ENCODE peak calls at places on chromosomes 12 and 14, in eight cellular contexts. One of them, this sample, is unnamed.

GRCh38 chr14:100629696-100630095 is 42.5 kb upstream of the BEGAIN start:
- DNase-seq in amygdala: peak
- DNase-seq in PC-3: no peak
- DNase-seq in CD8-positive, alpha-beta memory T cell: no peak
- DNase-seq in G401: peak
- DNase-seq in lower leg skin: no peak
- DNase-seq in CD8-positive, alpha-beta T cell: no peak
- DNase-seq in RPMI7951: peak
- DNase-seq in this sample: no peak

GRCh38 chr14:22668417-22668816 is 24.3 kb upstream of the OR6J1 start:
- DNase-seq in amygdala: no peak
- DNase-seq in PC-3: peak
- DNase-seq in CD8-positive, alpha-beta memory T cell: no peak
- DNase-seq in G401: no peak
- DNase-seq in lower leg skin: no peak
- DNase-seq in CD8-positive, alpha-beta T cell: no peak
- DNase-seq in RPMI7951: no peak
- DNase-seq in this sample: no peak

GRCh38 chr14:73242274-73242960 is 5.1 kb downstream of the PAPLN start:
- DNase-seq in amygdala: no peak
- DNase-seq in PC-3: no peak
- DNase-seq in CD8-positive, alpha-beta memory T cell: no peak
- DNase-seq in G401: peak
- DNase-seq in lower leg skin: no peak
- DNase-seq in CD8-positive, alpha-beta T cell: no peak
- DNase-seq in RPMI7951: no peak
- DNase-seq in this sample: no peak

GRCh38 chr14:98954347-98955000 is 317.5 kb downstream of the BCL11B start:
- DNase-seq in amygdala: no peak
- DNase-seq in PC-3: no peak
- DNase-seq in CD8-positive, alpha-beta memory T cell: no peak
- DNase-seq in G401: no peak
- DNase-seq in lower leg skin: peak
- DNase-seq in CD8-positive, alpha-beta T cell: no peak
- DNase-seq in RPMI7951: no peak
- DNase-seq in this sample: no peak

GRCh38 chr14:36313898-36314297 is 6.5 kb downstream of the MBIP start:
- DNase-seq in amygdala: no peak
- DNase-seq in PC-3: peak
- DNase-seq in CD8-positive, alpha-beta memory T cell: no peak
- DNase-seq in G401: no peak
- DNase-seq in lower leg skin: no peak
- DNase-seq in CD8-positive, alpha-beta T cell: no peak
- DNase-seq in RPMI7951: no peak
- DNase-seq in this sample: peak

GRCh38 chr14:99395904-99396530 is 84.6 kb downstream of the SETD3 start:
- DNase-seq in amygdala: no peak
- DNase-seq in PC-3: peak
- DNase-seq in CD8-positive, alpha-beta memory T cell: peak
- DNase-seq in G401: no peak
- DNase-seq in lower leg skin: peak
- DNase-seq in CD8-positive, alpha-beta T cell: peak
- DNase-seq in RPMI7951: peak
- DNase-seq in this sample: peak

GRCh38 chr12:2836576-2836975 is 1.7 kb upstream of the NRIP2 start:
- DNase-seq in amygdala: no peak
- DNase-seq in PC-3: no peak
- DNase-seq in CD8-positive, alpha-beta memory T cell: no peak
- DNase-seq in G401: no peak
- DNase-seq in lower leg skin: no peak
- DNase-seq in CD8-positive, alpha-beta T cell: no peak
- DNase-seq in RPMI7951: no peak
- DNase-seq in this sample: no peak

GRCh38 chr12:68428724-68429580 is 96.8 kb upstream of the MDM1 start:
- DNase-seq in amygdala: no peak
- DNase-seq in PC-3: peak
- DNase-seq in CD8-positive, alpha-beta memory T cell: no peak
- DNase-seq in G401: no peak
- DNase-seq in lower leg skin: no peak
- DNase-seq in CD8-positive, alpha-beta T cell: no peak
- DNase-seq in RPMI7951: no peak
- DNase-seq in this sample: no peak

GRCh38 chr14:45201908-45202307 is 51.1 kb downstream of the MIS18BP1 start:
- DNase-seq in amygdala: no peak
- DNase-seq in PC-3: peak
- DNase-seq in CD8-positive, alpha-beta memory T cell: no peak
- DNase-seq in G401: peak
- DNase-seq in lower leg skin: no peak
- DNase-seq in CD8-positive, alpha-beta T cell: peak
- DNase-seq in RPMI7951: peak
- DNase-seq in this sample: no peak

GRCh38 chr14:24432259-24433131 is 2.7 kb downstream of the KHNYN start:
- DNase-seq in amygdala: no peak
- DNase-seq in PC-3: no peak
- DNase-seq in CD8-positive, alpha-beta memory T cell: no peak
- DNase-seq in G401: no peak
- DNase-seq in lower leg skin: no peak
- DNase-seq in CD8-positive, alpha-beta T cell: no peak
- DNase-seq in RPMI7951: no peak
- DNase-seq in this sample: no peak

GRCh38 chr14:68665116-68665515 is 127.8 kb downstream of the ZFP36L1 start:
- DNase-seq in amygdala: no peak
- DNase-seq in PC-3: peak
- DNase-seq in CD8-positive, alpha-beta memory T cell: no peak
- DNase-seq in G401: no peak
- DNase-seq in lower leg skin: peak
- DNase-seq in CD8-positive, alpha-beta T cell: no peak
- DNase-seq in RPMI7951: peak
- DNase-seq in this sample: no peak

GRCh38 chr12:85557850-85558249 is 277.8 kb downstream of the ALX1 start:
- DNase-seq in amygdala: no peak
- DNase-seq in PC-3: no peak
- DNase-seq in CD8-positive, alpha-beta memory T cell: no peak
- DNase-seq in G401: no peak
- DNase-seq in lower leg skin: no peak
- DNase-seq in CD8-positive, alpha-beta T cell: no peak
- DNase-seq in RPMI7951: no peak
- DNase-seq in this sample: no peak

GRCh38 chr12:104258476-104259067 is 43.0 kb downstream of the TXNRD1 start:
- DNase-seq in amygdala: no peak
- DNase-seq in PC-3: no peak
- DNase-seq in CD8-positive, alpha-beta memory T cell: no peak
- DNase-seq in G401: no peak
- DNase-seq in lower leg skin: no peak
- DNase-seq in CD8-positive, alpha-beta T cell: no peak
- DNase-seq in RPMI7951: no peak
- DNase-seq in this sample: no peak

This sample was measured in NCI-H2081.